ENCODE peak calls at places on chromosomes 5 and 9, in eight cellular contexts. One of them, this sample, is unnamed.

GRCh38 chr9:120477534-120478001 is 102.4 kb downstream of the CDK5RAP2 start:
- DNase-seq in astrocyte of the spinal cord: peak; percentile 90
- DNase-seq in stimulated activated CD4-positive, alpha-beta T cell treated with anti-CD3 and anti-CD28 coated beads, Interleukin-1b, Interleukin-23, amount 100 ng/mL, for 4 hours: no peak
- DNase-seq in foreskin fibroblast: peak; percentile 94
- DNase-seq in GDM1: no peak
- DNase-seq in hypothalamus: peak; percentile 10
- DNase-seq in T-cell: no peak
- DNase-seq in GM03348: peak; percentile 84
- DNase-seq in this sample: peak; percentile 11

GRCh38 chr9:8284835-8285234 is 485.3 kb upstream of the DMAC1 start:
- DNase-seq in astrocyte of the spinal cord: no peak
- DNase-seq in stimulated activated CD4-positive, alpha-beta T cell treated with anti-CD3 and anti-CD28 coated beads, Interleukin-1b, Interleukin-23, amount 100 ng/mL, for 4 hours: no peak
- DNase-seq in foreskin fibroblast: no peak
- DNase-seq in GDM1: no peak
- DNase-seq in hypothalamus: no peak
- DNase-seq in T-cell: no peak
- DNase-seq in GM03348: no peak
- DNase-seq in this sample: no peak

GRCh38 chr9:108412755-108413154 is 443.0 kb downstream of the ACTL7B start:
- DNase-seq in astrocyte of the spinal cord: no peak
- DNase-seq in stimulated activated CD4-positive, alpha-beta T cell treated with anti-CD3 and anti-CD28 coated beads, Interleukin-1b, Interleukin-23, amount 100 ng/mL, for 4 hours: no peak
- DNase-seq in foreskin fibroblast: no peak
- DNase-seq in GDM1: no peak
- DNase-seq in hypothalamus: no peak
- DNase-seq in T-cell: no peak
- DNase-seq in GM03348: no peak
- DNase-seq in this sample: no peak

GRCh38 chr5:92904021-92904420 is 677.0 kb downstream of the NR2F1-AS1 start:
- DNase-seq in astrocyte of the spinal cord: no peak
- DNase-seq in stimulated activated CD4-positive, alpha-beta T cell treated with anti-CD3 and anti-CD28 coated beads, Interleukin-1b, Interleukin-23, amount 100 ng/mL, for 4 hours: no peak
- DNase-seq in foreskin fibroblast: no peak
- DNase-seq in GDM1: no peak
- DNase-seq in hypothalamus: no peak
- DNase-seq in T-cell: no peak
- DNase-seq in GM03348: no peak
- DNase-seq in this sample: no peak

GRCh38 chr9:18520395-18520794 is 46.4 kb downstream of the ADAMTSL1 start:
- DNase-seq in astrocyte of the spinal cord: no peak
- DNase-seq in stimulated activated CD4-positive, alpha-beta T cell treated with anti-CD3 and anti-CD28 coated beads, Interleukin-1b, Interleukin-23, amount 100 ng/mL, for 4 hours: no peak
- DNase-seq in foreskin fibroblast: no peak
- DNase-seq in GDM1: no peak
- DNase-seq in hypothalamus: no peak
- DNase-seq in T-cell: no peak
- DNase-seq in GM03348: no peak
- DNase-seq in this sample: no peak

GRCh38 chr9:16413509-16414016 is 456.9 kb downstream of the BNC2 start:
- DNase-seq in astrocyte of the spinal cord: peak; percentile 78
- DNase-seq in stimulated activated CD4-positive, alpha-beta T cell treated with anti-CD3 and anti-CD28 coated beads, Interleukin-1b, Interleukin-23, amount 100 ng/mL, for 4 hours: no peak
- DNase-seq in foreskin fibroblast: peak; percentile 96
- DNase-seq in GDM1: no peak
- DNase-seq in hypothalamus: no peak
- DNase-seq in T-cell: no peak
- DNase-seq in GM03348: peak; percentile 45
- DNase-seq in this sample: no peak

GRCh38 chr5:96977228-96977627 is 41.3 kb downstream of the LNPEP start:
- DNase-seq in astrocyte of the spinal cord: no peak
- DNase-seq in stimulated activated CD4-positive, alpha-beta T cell treated with anti-CD3 and anti-CD28 coated beads, Interleukin-1b, Interleukin-23, amount 100 ng/mL, for 4 hours: no peak
- DNase-seq in foreskin fibroblast: peak; percentile 35
- DNase-seq in GDM1: no peak
- DNase-seq in hypothalamus: no peak
- DNase-seq in T-cell: no peak
- DNase-seq in GM03348: no peak
- DNase-seq in this sample: no peak

GRCh38 chr5:1208743-1209551 is 7.6 kb downstream of the SLC6A19 start:
- DNase-seq in astrocyte of the spinal cord: no peak
- DNase-seq in stimulated activated CD4-positive, alpha-beta T cell treated with anti-CD3 and anti-CD28 coated beads, Interleukin-1b, Interleukin-23, amount 100 ng/mL, for 4 hours: no peak
- DNase-seq in foreskin fibroblast: peak; percentile 34
- DNase-seq in GDM1: no peak
- DNase-seq in hypothalamus: no peak
- DNase-seq in T-cell: no peak
- DNase-seq in GM03348: peak; percentile 81
- DNase-seq in this sample: no peak

GRCh38 chr9:136015656-136016055 is 54.5 kb upstream of the UBAC1 start:
- DNase-seq in astrocyte of the spinal cord: no peak
- DNase-seq in stimulated activated CD4-positive, alpha-beta T cell treated with anti-CD3 and anti-CD28 coated beads, Interleukin-1b, Interleukin-23, amount 100 ng/mL, for 4 hours: no peak
- DNase-seq in foreskin fibroblast: no peak
- DNase-seq in GDM1: no peak
- DNase-seq in hypothalamus: no peak
- DNase-seq in T-cell: no peak
- DNase-seq in GM03348: no peak
- DNase-seq in this sample: no peak

GRCh38 chr9:132644251-132644650 is 25.5 kb downstream of the DDX31 start:
- DNase-seq in astrocyte of the spinal cord: no peak
- DNase-seq in stimulated activated CD4-positive, alpha-beta T cell treated with anti-CD3 and anti-CD28 coated beads, Interleukin-1b, Interleukin-23, amount 100 ng/mL, for 4 hours: no peak
- DNase-seq in foreskin fibroblast: no peak
- DNase-seq in GDM1: peak; percentile 2
- DNase-seq in hypothalamus: no peak
- DNase-seq in T-cell: no peak
- DNase-seq in GM03348: no peak
- DNase-seq in this sample: no peak

GRCh38 chr9:94167055-94167346 is 82.7 kb downstream of the PTPDC1 start:
- DNase-seq in astrocyte of the spinal cord: no peak
- DNase-seq in stimulated activated CD4-positive, alpha-beta T cell treated with anti-CD3 and anti-CD28 coated beads, Interleukin-1b, Interleukin-23, amount 100 ng/mL, for 4 hours: no peak
- DNase-seq in foreskin fibroblast: no peak
- DNase-seq in GDM1: no peak
- DNase-seq in hypothalamus: no peak
- DNase-seq in T-cell: no peak
- DNase-seq in GM03348: no peak
- DNase-seq in this sample: no peak

GRCh38 chr9:29297592-29297991 is 1724.3 kb upstream of the C9orf72 start:
- DNase-seq in astrocyte of the spinal cord: no peak
- DNase-seq in stimulated activated CD4-positive, alpha-beta T cell treated with anti-CD3 and anti-CD28 coated beads, Interleukin-1b, Interleukin-23, amount 100 ng/mL, for 4 hours: no peak
- DNase-seq in foreskin fibroblast: no peak
- DNase-seq in GDM1: no peak
- DNase-seq in hypothalamus: no peak
- DNase-seq in T-cell: no peak
- DNase-seq in GM03348: no peak
- DNase-seq in this sample: no peak

GRCh38 chr9:97852001-97852398 is 1.0 kb upstream of the FOXE1 start:
- DNase-seq in astrocyte of the spinal cord: no peak
- DNase-seq in stimulated activated CD4-positive, alpha-beta T cell treated with anti-CD3 and anti-CD28 coated beads, Interleukin-1b, Interleukin-23, amount 100 ng/mL, for 4 hours: no peak
- DNase-seq in foreskin fibroblast: no peak
- DNase-seq in GDM1: no peak
- DNase-seq in hypothalamus: no peak
- DNase-seq in T-cell: no peak
- DNase-seq in GM03348: no peak
- DNase-seq in this sample: no peak

GRCh38 chr9:120366646-120367019 is 213.3 kb downstream of the CDK5RAP2 start:
- DNase-seq in astrocyte of the spinal cord: peak; percentile 86
- DNase-seq in stimulated activated CD4-positive, alpha-beta T cell treated with anti-CD3 and anti-CD28 coated beads, Interleukin-1b, Interleukin-23, amount 100 ng/mL, for 4 hours: no peak
- DNase-seq in foreskin fibroblast: peak; percentile 90
- DNase-seq in GDM1: no peak
- DNase-seq in hypothalamus: no peak
- DNase-seq in T-cell: no peak
- DNase-seq in GM03348: peak; percentile 90
- DNase-seq in this sample: no peak

GRCh38 chr5:24817966-24818365 is 173.2 kb upstream of the CDH10 start:
- DNase-seq in astrocyte of the spinal cord: no peak
- DNase-seq in stimulated activated CD4-positive, alpha-beta T cell treated with anti-CD3 and anti-CD28 coated beads, Interleukin-1b, Interleukin-23, amount 100 ng/mL, for 4 hours: no peak
- DNase-seq in foreskin fibroblast: no peak
- DNase-seq in GDM1: no peak
- DNase-seq in hypothalamus: no peak
- DNase-seq in T-cell: no peak
- DNase-seq in GM03348: no peak
- DNase-seq in this sample: no peak

GRCh38 chr5:1429501-1429900 is 15.7 kb downstream of the SLC6A3 start:
- DNase-seq in astrocyte of the spinal cord: no peak
- DNase-seq in stimulated activated CD4-positive, alpha-beta T cell treated with anti-CD3 and anti-CD28 coated beads, Interleukin-1b, Interleukin-23, amount 100 ng/mL, for 4 hours: no peak
- DNase-seq in foreskin fibroblast: no peak
- DNase-seq in GDM1: no peak
- DNase-seq in hypothalamus: no peak
- DNase-seq in T-cell: no peak
- DNase-seq in GM03348: no peak
- DNase-seq in this sample: no peak

This sample was measured in activated T-helper 2 cell treated with anti-CD3 and anti-CD28 coated beads, Interferon-gamma antibody, Interleukin-2, Interleukin-4, amounts not matched to agents 10 μg/mL and 5 μg/mL and 100 μg/mL, durations not matched to agents 14 hours and 24 hours and 36 hours.